ENCODE peak calls at places on chromosome 2, in four cellular contexts. E is HCT116, H is IMR-90, U is heart left ventricle. P is an unnamed sample.

GRCh38 chr2:159090514-159091201 is 122.2 kb downstream of the TANC1 start:
- DNase-seq in E (no peak), H (peak; percentile 38), U (no peak), P (no peak)

GRCh38 chr2:63856302-63856600 is 14.6 kb downstream of the UGP2 start:
- DNase-seq in E (no peak), H (no peak), U (no peak), P (no peak)

GRCh38 chr2:147049888-147050446 is 794.9 kb upstream of the ACVR2A start:
- DNase-seq in E (no peak), H (no peak), U (no peak), P (no peak)

GRCh38 chr2:228039752-228040534 is 141.5 kb downstream of the SPHKAP start:
- DNase-seq in E (peak; percentile 34), H (no peak), U (no peak), P (peak; percentile 3)

GRCh38 chr2:113756088-113757058 is at the start of gene SLC35F5:
- DNase-seq in E (peak; percentile 70), H (peak; percentile 86), U (peak; percentile 97), P (peak; percentile 95)

GRCh38 chr2:11024010-11024615 is 112.4 kb downstream of the KCNF1 start:
- DNase-seq in E (no peak), H (no peak), U (no peak), P (peak; percentile 89)

GRCh38 chr2:176285321-176285720 is 16.1 kb downstream of the MTX2 start:
- DNase-seq in E (no peak), H (no peak), U (no peak), P (no peak)

GRCh38 chr2:27738349-27739057 is 33.0 kb upstream of the MRPL33 start:
- DNase-seq in E (no peak), H (no peak), U (no peak), P (no peak)

GRCh38 chr2:181656450-181657261 is at the start of gene CERKL:
- DNase-seq in E (peak; percentile 49), H (peak; percentile 2), U (peak; percentile 66), P (peak; percentile 56)

GRCh38 chr2:240920783-240921231 is 14.7 kb downstream of the CROCC2 start:
- DNase-seq in E (no peak), H (no peak), U (peak; percentile 37), P (peak; percentile 3)

GRCh38 chr2:216119144-216119543 is 10.0 kb downstream of the XRCC5 start:
- DNase-seq in E (no peak), H (no peak), U (no peak), P (no peak)
- H3K4me1 ChIP-seq in E (peaks cover under 1% of the 10 kb centered on the region), H (peaks cover 16% of the 10 kb centered on the region), U (peaks cover 14% of the 10 kb centered on the region), P (peaks cover 9% of the 10 kb centered on the region)

DNA sequence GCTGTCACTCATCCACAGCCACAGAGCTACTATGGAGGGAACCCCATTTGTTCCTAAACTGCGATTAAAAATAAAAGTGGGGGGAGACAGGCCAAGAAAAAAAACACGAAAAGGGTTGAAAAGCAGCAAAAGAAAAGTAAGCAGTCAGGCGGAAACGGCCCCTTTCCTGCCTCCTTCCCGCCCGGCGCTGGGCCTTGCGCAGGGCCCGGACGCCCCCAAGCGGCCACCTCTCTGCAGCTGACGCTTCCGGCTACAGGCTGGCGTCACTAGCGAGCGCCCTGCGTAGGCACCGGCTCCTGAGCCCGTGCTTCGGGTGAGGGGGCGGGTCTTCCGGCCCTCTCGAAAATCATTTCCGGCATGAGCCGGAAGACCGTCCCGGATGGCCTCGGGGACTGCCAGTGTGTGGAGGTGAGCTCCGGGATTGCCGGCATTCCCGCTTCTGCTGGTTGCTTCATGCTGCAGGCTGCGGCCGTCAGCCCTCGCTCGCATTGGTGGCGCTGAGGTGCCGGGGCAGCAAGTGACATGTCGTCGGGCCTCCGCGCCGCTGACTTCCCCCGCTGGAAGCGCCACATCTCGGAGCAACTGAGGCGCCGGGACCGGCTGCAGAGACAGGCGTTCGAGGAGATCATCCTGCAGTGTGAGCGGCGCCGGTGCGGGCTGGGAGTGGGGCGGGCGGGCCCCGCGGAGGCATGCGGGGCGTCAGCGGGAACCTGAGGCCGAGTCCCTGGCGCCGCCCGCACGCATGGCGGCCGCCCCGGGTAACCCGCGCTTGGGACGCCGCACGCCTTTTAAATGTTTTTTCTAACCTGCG is at the start of gene ATG16L1:
- DNase-seq in E (peak; percentile 90), H (peak; percentile 94), U (peak; percentile 98), P (peak; percentile 96)
- TF ChIP-seq POLR2A in E (peak; percentile 59), H (peak; percentile 74), U (no peak), P (peak; percentile 90)

DNA sequence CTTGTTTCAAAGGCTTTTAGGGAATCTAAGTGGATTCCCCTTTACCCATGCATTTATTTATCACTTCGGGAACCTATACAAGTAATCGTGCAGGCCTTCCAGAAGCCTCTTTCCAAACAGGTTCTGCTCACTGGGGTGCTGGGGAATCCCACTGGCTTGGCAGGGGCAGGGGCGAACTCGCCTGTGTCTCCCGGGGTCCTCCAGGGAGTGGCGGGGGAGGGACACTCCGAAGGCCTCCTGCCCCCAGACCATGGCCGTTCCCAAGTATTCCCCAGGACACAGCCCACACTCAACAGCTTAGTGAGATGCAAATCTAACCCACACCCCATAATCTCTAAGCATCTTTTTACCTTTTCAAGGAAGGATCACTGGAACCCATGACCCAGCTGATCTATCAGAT is 6.5 kb downstream of the DNMT3A start:
- DNase-seq in E (no peak), H (no peak), U (peak; percentile 35), P (no peak)
- H3K4me1 ChIP-seq in E (no peaks in the 10 kb centered on the region), H (peaks cover 7% of the 10 kb centered on the region), U (peaks cover 87% of the 10 kb centered on the region), P (peaks cover 50% of the 10 kb centered on the region)

DNA sequence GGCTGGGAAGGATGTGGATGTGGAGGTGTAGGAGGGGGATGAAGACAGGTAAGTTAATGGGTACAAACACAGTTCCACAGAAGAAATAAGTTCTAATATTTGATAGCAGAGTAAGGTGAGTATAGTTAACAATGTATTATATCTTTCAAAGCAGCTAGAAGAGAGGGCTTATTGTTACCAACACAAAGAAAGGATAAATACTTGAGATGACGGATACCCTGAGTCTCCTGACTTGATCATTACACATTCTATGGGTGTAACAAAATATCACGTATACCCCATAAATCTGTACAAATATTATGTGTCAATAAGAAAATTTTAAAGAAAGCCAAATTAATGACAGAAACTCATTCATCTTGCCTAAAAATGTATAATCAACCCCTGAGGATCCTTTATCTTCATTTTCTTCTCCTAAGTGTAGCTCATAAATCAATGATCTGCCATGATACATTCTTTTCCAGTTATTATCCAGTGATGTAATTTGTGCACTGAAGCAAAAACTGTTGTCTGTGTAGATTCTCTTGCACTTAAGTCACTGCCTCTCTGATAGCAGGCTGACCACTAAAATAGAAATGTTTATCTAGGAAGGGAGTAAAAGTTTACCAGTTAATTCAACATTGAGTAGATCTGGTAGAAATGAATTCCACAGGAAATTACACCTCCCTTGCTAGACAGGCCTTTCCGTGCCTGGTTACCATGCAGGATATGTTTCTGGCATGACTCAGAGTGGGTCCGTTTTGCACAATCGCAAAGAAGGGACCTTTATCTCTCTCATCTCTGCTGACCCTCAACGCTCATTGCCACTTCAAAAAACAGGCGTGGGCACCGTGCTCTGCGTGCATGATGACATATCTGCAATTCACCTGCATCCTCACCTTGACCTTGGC is 249.7 kb upstream of the NCKAP5 start:
- DNase-seq in E (peak; percentile 85), H (peak; percentile 99), U (no peak), P (no peak)
- TF ChIP-seq POLR2A in E (no peak), H (no peak), U (no peak), P (no peak)